ENCODE peak calls at places on chromosomes 3 and 15, in seven cellular contexts. P, U, G, D, F, J and X are unnamed samples.

GRCh38 chr15:60464836-60465630 is 13.9 kb downstream of the ICE2 start:
- DNase-seq in P (no peak), U (no peak), G (no peak), D (no peak), F (no peak), J (no peak), X (no peak)

GRCh38 chr3:128794788-128795649 is 69.0 kb downstream of the RAB7A start:
- DNase-seq in P (peak), U (peak), G (peak), D (peak), F (peak), J (peak), X (no peak)

GRCh38 chr15:62254137-62254934 is 89.3 kb upstream of the C2CD4B start:
- DNase-seq in P (no peak), U (peak), G (peak), D (peak), F (peak), J (peak), X (no peak)

GRCh38 chr3:78139166-78139565 is 1099.3 kb downstream of the ROBO2 start:
- DNase-seq in P (no peak), U (peak), G (no peak), D (no peak), F (no peak), J (no peak), X (no peak)

GRCh38 chr3:121574449-121574848 is 6.7 kb downstream of the ARGFX start:
- DNase-seq in P (peak), U (no peak), G (no peak), D (no peak), F (no peak), J (no peak), X (no peak)

GRCh38 chr3:116154389-116154788 is 290.9 kb downstream of the LSAMP start:
- DNase-seq in P (no peak), U (no peak), G (no peak), D (no peak), F (no peak), J (no peak), X (no peak)

GRCh38 chr15:85743392-85744045 is 51.2 kb downstream of the KLHL25 start:
- DNase-seq in P (no peak), U (no peak), G (no peak), D (no peak), F (no peak), J (no peak), X (no peak)

GRCh38 chr3:38728008-38728407 is 78.5 kb upstream of the SCN5A start:
- DNase-seq in P (no peak), U (no peak), G (no peak), D (no peak), F (no peak), J (no peak), X (no peak)

GRCh38 chr15:80076321-80077318 is 17.1 kb downstream of the ZFAND6 start:
- DNase-seq in P (no peak), U (no peak), G (no peak), D (no peak), F (no peak), J (no peak), X (no peak)

GRCh38 chr15:63056843-63057242 is 14.3 kb downstream of the TPM1 start:
- DNase-seq in P (no peak), U (no peak), G (no peak), D (no peak), F (no peak), J (no peak), X (no peak)

GRCh38 chr15:81312790-81313543 is 11.0 kb downstream of the STARD5 start:
- DNase-seq in P (peak), U (peak), G (no peak), D (no peak), F (no peak), J (no peak), X (no peak)

GRCh38 chr3:185720326-185720725 is 104.5 kb downstream of the IGF2BP2 start:
- DNase-seq in P (no peak), U (peak), G (no peak), D (no peak), F (no peak), J (no peak), X (no peak)

GRCh38 chr15:86275361-86275760 is 195.7 kb downstream of the AGBL1 start:
- DNase-seq in P (no peak), U (no peak), G (no peak), D (no peak), F (no peak), J (no peak), X (no peak)

GRCh38 chr3:136787226-136787793 is 31.6 kb upstream of the SLC35G2 start:
- DNase-seq in P (peak), U (peak), G (no peak), D (no peak), F (peak), J (no peak), X (no peak)

GRCh38 chr3:97827741-97828471 is 6.1 kb downstream of the CRYBG3 start:
- DNase-seq in P (no peak), U (no peak), G (no peak), D (no peak), F (no peak), J (no peak), X (no peak)

GRCh38 chr3:27752926-27753325 is 30.8 kb upstream of the EOMES start:
- DNase-seq in P (no peak), U (no peak), G (no peak), D (no peak), F (no peak), J (no peak), X (no peak)

GRCh38 chr3:43286886-43287301 is 554 bp downstream of the SNRK start:
- DNase-seq in P (no peak), U (peak), G (peak), D (peak), F (no peak), J (peak), X (no peak)

GRCh38 chr3:100149130-100149529 is 34.8 kb upstream of the FILIP1L start:
- DNase-seq in P (no peak), U (no peak), G (no peak), D (no peak), F (no peak), J (no peak), X (no peak)

GRCh38 chr3:126679318-126679751 is 24.4 kb upstream of the TXNRD3 start:
- DNase-seq in P (peak), U (peak), G (peak), D (peak), F (peak), J (peak), X (no peak)

GRCh38 chr15:42091753-42092665 is 2.4 kb downstream of the PLA2G4D start:
- DNase-seq in P (no peak), U (no peak), G (peak), D (no peak), F (no peak), J (no peak), X (no peak)

GRCh38 chr15:95557226-95558046 is 773.1 kb upstream of the NR2F2 start:
- DNase-seq in P (peak), U (no peak), G (no peak), D (no peak), F (no peak), J (no peak), X (no peak)

GRCh38 chr3:109125902-109126301 is 8.0 kb upstream of the MORC1 start:
- DNase-seq in P (no peak), U (no peak), G (no peak), D (no peak), F (no peak), J (no peak), X (no peak)

GRCh38 chr3:98692787-98693473 is 70.2 kb upstream of the ST3GAL6 start:
- DNase-seq in P (no peak), U (no peak), G (no peak), D (no peak), F (no peak), J (peak), X (no peak)

GRCh38 chr15:39623550-39623931 is 42.7 kb downstream of the THBS1 start:
- DNase-seq in P (no peak), U (no peak), G (no peak), D (no peak), F (no peak), J (no peak), X (no peak)

GRCh38 chr15:52524223-52525136 is 4.2 kb downstream of the MYO5A start:
- DNase-seq in P (no peak), U (no peak), G (no peak), D (no peak), F (no peak), J (no peak), X (no peak)

GRCh38 chr3:69671082-69671952 is 67.9 kb upstream of the MITF start:
- DNase-seq in P (peak), U (peak), G (peak), D (peak), F (no peak), J (peak), X (no peak)

GRCh38 chr15:49987198-49987785 is 131.7 kb downstream of the ATP8B4 start:
- DNase-seq in P (no peak), U (no peak), G (no peak), D (no peak), F (no peak), J (no peak), X (no peak)

GRCh38 chr3:52094591-52095485 is 38.5 kb upstream of the DUSP7 start:
- DNase-seq in P (no peak), U (no peak), G (no peak), D (no peak), F (no peak), J (no peak), X (no peak)

GRCh38 chr3:195153121-195153520 is 117.8 kb downstream of the XXYLT1 start:
- DNase-seq in P (no peak), U (no peak), G (peak), D (peak), F (no peak), J (no peak), X (no peak)

GRCh38 chr15:39631357-39631756 is 50.5 kb downstream of the THBS1 start:
- DNase-seq in P (no peak), U (no peak), G (no peak), D (no peak), F (no peak), J (no peak), X (no peak)

GRCh38 chr3:185460719-185461350 is 38.0 kb downstream of the TMEM41A start:
- DNase-seq in P (peak), U (peak), G (no peak), D (no peak), F (no peak), J (no peak), X (no peak)

GRCh38 chr15:30827625-30828303 is 76.0 kb upstream of the FAN1 start:
- DNase-seq in P (no peak), U (no peak), G (no peak), D (no peak), F (no peak), J (no peak), X (no peak)

GRCh38 chr3:197540961-197541377 is 14.8 kb downstream of the BDH1 start:
- DNase-seq in P (no peak), U (peak), G (no peak), D (no peak), F (no peak), J (no peak), X (no peak)

GRCh38 chr3:101938262-101938847 is 89.0 kb downstream of the NFKBIZ start:
- DNase-seq in P (no peak), U (no peak), G (no peak), D (no peak), F (no peak), J (peak), X (peak)

GRCh38 chr3:67646586-67647234 is 7.7 kb downstream of the SUCLG2 start:
- DNase-seq in P (peak), U (no peak), G (no peak), D (no peak), F (no peak), J (no peak), X (no peak)

GRCh38 chr15:39363761-39364586 is 216.9 kb upstream of the THBS1 start:
- DNase-seq in P (peak), U (no peak), G (no peak), D (no peak), F (no peak), J (no peak), X (no peak)

GRCh38 chr3:174424656-174425055 is 434.5 kb upstream of the NAALADL2 start:
- DNase-seq in P (no peak), U (no peak), G (no peak), D (no peak), F (no peak), J (no peak), X (no peak)

GRCh38 chr3:49839193-49839809 is 17.1 kb downstream of the TRAIP start:
- DNase-seq in P (peak), U (peak), G (peak), D (peak), F (peak), J (no peak), X (peak)

GRCh38 chr3:55009372-55009771 is 81.5 kb upstream of the LRTM1 start:
- DNase-seq in P (no peak), U (no peak), G (no peak), D (no peak), F (no peak), J (no peak), X (no peak)